ENCODE peak calls at places on chromosome 20, in five cellular contexts. M is suprapubic skin, T is uterus, P is heart left ventricle, R is IMR-90. U is an unnamed sample.

GRCh38 chr20:44309763-44310663 is 989 bp downstream of the FITM2 start:
- DNase-seq in R (peak; percentile 58), P (peak; percentile 77), T (peak; percentile 36), M (peak; percentile 69), U (no peak)

GRCh38 chr20:56465997-56466396 is 2.4 kb upstream of the RTF2 start:
- DNase-seq in T (no peak), R (no peak), M (no peak), P (no peak), U (no peak)

GRCh38 chr20:41411458-41411857 is 44.8 kb upstream of the EMILIN3 start:
- DNase-seq in R (peak; percentile 28), T (no peak), M (no peak), P (no peak), U (no peak)

GRCh38 chr20:21613512-21613911 is 92.0 kb upstream of the PAX1 start:
- DNase-seq in P (no peak), T (no peak), R (no peak), M (no peak), U (peak; percentile 61)

GRCh38 chr20:58141971-58142842 is 86.2 kb downstream of the ANKRD60 start:
- DNase-seq in T (no peak), M (no peak), R (no peak), P (no peak), U (no peak)

GRCh38 chr20:24955045-24955444 is 6.0 kb downstream of the CST7 start:
- DNase-seq in T (no peak), P (no peak), M (no peak), R (no peak), U (no peak)

GRCh38 chr20:25249198-25249931 is 1.5 kb downstream of the PYGB start:
- DNase-seq in M (no peak), R (peak; percentile 15), P (no peak), T (no peak), U (no peak)

GRCh38 chr20:25072226-25072811 is 9.6 kb downstream of the VSX1 start:
- DNase-seq in T (no peak), P (peak; percentile 4), M (no peak), R (no peak), U (peak; percentile 23)

GRCh38 chr20:15867017-15867416 is 706.2 kb downstream of the KIF16B start:
- DNase-seq in R (no peak), T (no peak), P (no peak), M (no peak), U (no peak)

GRCh38 chr20:4925842-4926530 is 75.3 kb downstream of the SLC23A2 start:
- DNase-seq in T (peak; percentile 75), M (no peak), P (peak; percentile 72), R (peak; percentile 77), U (peak; percentile 80)

GRCh38 chr20:40966516-40967185 is 62.0 kb upstream of the TOP1 start:
- DNase-seq in T (no peak), M (no peak), R (no peak), P (no peak), U (no peak)

GRCh38 chr20:57695012-57695411 is 14.8 kb downstream of the PMEPA1 start:
- DNase-seq in T (no peak), R (no peak), M (no peak), P (no peak), U (no peak)

GRCh38 chr20:1810926-1811620 is 84.1 kb upstream of the SIRPA start:
- DNase-seq in P (peak; percentile 54), M (no peak), R (peak; percentile 72), T (no peak), U (no peak)

GRCh38 chr20:57395111-57395959 is 4.1 kb downstream of the RBM38 start:
- DNase-seq in P (peak; percentile 89), M (no peak), R (peak; percentile 53), T (peak; percentile 68), U (peak; percentile 56)

GRCh38 chr20:50787181-50787580 is 7.7 kb upstream of the BCAS4 start:
- DNase-seq in P (no peak), M (no peak), T (no peak), R (no peak), U (no peak)

GRCh38 chr20:5636841-5637240 is 113.4 kb upstream of the SHLD1 start:
- DNase-seq in T (no peak), M (no peak), R (no peak), P (no peak), U (no peak)

GRCh38 chr20:38050691-38051090 is 17.1 kb downstream of the RPRD1B start:
- DNase-seq in T (no peak), R (peak; percentile 61), M (no peak), P (no peak), U (no peak)

GRCh38 chr20:36051318-36052116 is 83.1 kb downstream of the CNBD2 start:
- DNase-seq in P (no peak), M (no peak), T (no peak), R (no peak), U (peak; percentile 49)

GRCh38 chr20:38420232-38421085 is 14.7 kb downstream of the SNHG17 start:
- DNase-seq in T (no peak), R (peak; percentile 8), P (no peak), M (no peak), U (no peak)

GRCh38 chr20:15889073-15889923 is 684.0 kb downstream of the KIF16B start:
- DNase-seq in M (no peak), R (no peak), T (no peak), P (no peak), U (no peak)

GRCh38 chr20:52476074-52476751 is 284.6 kb upstream of the ZFP64 start:
- DNase-seq in M (no peak), R (no peak), P (no peak), T (no peak), U (peak; percentile 75)

GRCh38 chr20:12882832-12883506 is 125.8 kb upstream of the SPTLC3 start:
- DNase-seq in P (no peak), T (no peak), R (peak; percentile 45), M (no peak), U (no peak)

GRCh38 chr20:34579936-34580587 is 21.5 kb downstream of the MAP1LC3A start:
- DNase-seq in R (peak; percentile 34), M (no peak), T (no peak), P (no peak), U (no peak)

GRCh38 chr20:11810316-11811130 is 107.2 kb upstream of the BTBD3 start:
- DNase-seq in P (no peak), T (no peak), M (no peak), R (peak; percentile 91), U (no peak)

GRCh38 chr20:62376112-62377063 is 9.3 kb upstream of the LAMA5 start:
- DNase-seq in P (peak; percentile 72), T (peak; percentile 52), M (no peak), R (peak; percentile 32), U (peak; percentile 79)

GRCh38 chr20:51233345-51233744 is 210.4 kb upstream of the KCNG1 start:
- DNase-seq in P (no peak), M (no peak), T (no peak), R (no peak), U (no peak)

GRCh38 chr20:57473246-57474042 is 51.5 kb downstream of the CTCFL start:
- DNase-seq in M (peak; percentile 56), P (no peak), R (no peak), T (no peak), U (peak; percentile 52)

GRCh38 chr20:10093087-10093591 is 58.4 kb downstream of the ANKEF1 start:
- DNase-seq in P (no peak), M (no peak), R (peak; percentile 57), T (no peak), U (no peak)

GRCh38 chr20:64219730-64220129 is 35.8 kb upstream of the PCMTD2 start:
- DNase-seq in P (no peak), T (no peak), M (no peak), R (no peak), U (no peak)

GRCh38 chr20:6746901-6747609 is 20.4 kb upstream of the BMP2 start:
- DNase-seq in T (no peak), P (no peak), M (no peak), R (peak; percentile 28), U (no peak)

GRCh38 chr20:9036593-9036992 is 32.3 kb upstream of the PLCB4 start:
- DNase-seq in R (no peak), T (no peak), P (no peak), M (no peak), U (no peak)

GRCh38 chr20:45788351-45788750 is 3.3 kb downstream of the WFDC3 start:
- DNase-seq in T (no peak), M (no peak), P (no peak), R (no peak), U (no peak)

GRCh38 chr20:45796336-45797070 is 4.7 kb downstream of the DNTTIP1 start:
- DNase-seq in R (no peak), P (no peak), T (no peak), M (no peak), U (no peak)

GRCh38 chr20:45792513-45793118 is 862 bp downstream of the DNTTIP1 start:
- DNase-seq in R (no peak), P (no peak), M (peak; percentile 52), T (no peak), U (no peak)

GRCh38 chr20:45791668-45792512 is at the start of the genes DNTTIP1 and WFDC3:
- DNase-seq in P (peak; percentile 95), T (peak; percentile 90), M (peak; percentile 94), R (peak; percentile 85), U (peak; percentile 96)
- TF ChIP-seq POLR2A in P (no peak), T (peak; percentile 84), M (peak; percentile 24), R (peak; percentile 81), U (peak; percentile 77)

GRCh38 chr20:55095745-55096450 is 620.5 kb downstream of the DOK5 start:
- DNase-seq in M (no peak), T (no peak), R (no peak), P (no peak), U (no peak)
- H3K9me3 ChIP-seq in M (no peaks in the 10 kb centered on the region), T (no peaks in the 10 kb centered on the region), R (peaks cover 10% of the 10 kb centered on the region), P (peaks cover 3% of the 10 kb centered on the region), U (no peaks in the 10 kb centered on the region)

DNA sequence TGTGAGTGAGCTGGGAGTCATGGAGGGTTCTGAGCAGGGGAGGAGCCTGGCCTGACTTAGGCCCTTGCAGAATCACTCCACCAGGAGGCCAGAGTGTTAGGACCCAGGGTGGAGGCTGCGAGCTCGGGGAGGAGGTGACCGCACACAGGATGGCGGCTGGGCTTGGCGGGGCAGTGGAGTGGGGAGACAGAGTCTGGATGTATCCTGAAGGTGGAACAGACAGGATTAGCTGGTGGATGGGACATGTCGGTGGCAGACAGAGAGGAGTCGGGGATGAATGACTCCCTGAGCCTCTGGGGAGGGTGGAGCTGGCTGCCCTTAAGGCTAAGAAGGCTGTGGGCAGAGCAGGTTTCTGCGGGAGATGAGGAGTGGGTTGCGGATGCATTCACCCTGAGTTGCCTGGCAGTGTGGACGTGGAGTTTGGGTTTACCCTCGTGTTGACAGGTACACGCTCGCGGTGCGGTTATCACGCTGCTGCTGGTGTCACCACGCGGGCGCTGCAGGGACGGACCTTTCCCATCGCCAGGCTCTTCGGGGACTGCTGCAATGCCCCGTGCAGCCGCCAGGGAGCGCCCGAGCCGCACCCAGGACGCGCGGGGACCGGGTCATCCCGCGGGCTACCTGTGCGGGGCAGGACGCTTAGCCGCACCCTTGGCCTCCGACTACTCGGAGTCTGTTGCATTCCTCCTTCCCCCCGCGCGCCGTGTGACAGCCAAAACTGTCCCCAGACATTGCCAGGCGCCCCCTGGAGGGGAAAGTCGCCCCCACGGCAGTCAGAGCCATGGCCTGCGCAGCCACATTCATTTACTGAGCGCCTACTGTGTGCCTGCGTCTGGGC is 43.0 kb upstream of the PTGIS start:
- DNase-seq in P (peak; percentile 81), T (peak; percentile 65), R (no peak), M (peak; percentile 86), U (peak; percentile 87)
- TF ChIP-seq POLR2A in P (no peak), T (peak; percentile 44), R (peak; percentile 21), M (no peak), U (no peak)

DNA sequence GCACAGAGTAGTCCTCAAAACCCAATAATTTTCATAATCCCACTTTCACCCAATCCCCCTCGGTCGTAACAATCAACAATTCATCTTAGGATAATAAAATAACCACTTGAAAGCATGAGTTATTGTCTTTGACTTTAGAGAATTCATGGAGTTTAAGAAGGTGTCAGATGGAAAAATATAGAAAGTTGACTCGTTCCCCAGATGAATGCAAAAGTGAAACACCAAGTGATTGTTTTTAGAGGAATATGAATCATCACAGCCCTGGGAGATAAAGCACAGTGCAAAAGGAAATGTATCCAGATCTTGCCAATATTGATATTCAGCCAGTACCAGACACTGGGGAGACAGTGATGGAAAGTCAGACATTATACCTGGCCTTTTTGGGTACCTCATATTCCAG is 860.5 kb downstream of the DHX35 start:
- DNase-seq in P (no peak), R (peak; percentile 42), T (no peak), M (no peak), U (no peak)
- H3K9me3 ChIP-seq in P (no peaks in the 10 kb centered on the region), R (no peaks in the 10 kb centered on the region), T (no peaks in the 10 kb centered on the region), M (no peaks in the 10 kb centered on the region), U (no peaks in the 10 kb centered on the region)

U was measured in right lobe of liver.